ENCODE peak calls at places on chromosomes 13 and 19, in four cellular contexts. Q, M, U and H are unnamed samples.

GRCh38 chr13:99384468-99384867 is 77.3 kb upstream of the GPR183 start:
- DNase-seq in U (no peak), Q (no peak), M (no peak), H (peak; percentile 30)

GRCh38 chr13:98174321-98174720 is 2.7 kb downstream of the RNF113B start:
- DNase-seq in Q (no peak), M (no peak), U (no peak), H (no peak)

GRCh38 chr19:55146648-55147218 is 2.3 kb downstream of the TNNT1 start:
- DNase-seq in Q (peak; percentile 89), M (peak; percentile 70), U (peak; percentile 88), H (peak; percentile 73)

GRCh38 chr13:100666124-100666523 is 8.5 kb downstream of the TMTC4 start:
- DNase-seq in U (no peak), Q (no peak), M (peak; percentile 64), H (no peak)

GRCh38 chr13:95948646-95949045 is 104.6 kb downstream of the UGGT2 start:
- DNase-seq in M (no peak), Q (no peak), U (no peak), H (no peak)

GRCh38 chr13:109093988-109094387 is 464.6 kb downstream of the MYO16 start:
- DNase-seq in U (no peak), M (no peak), Q (no peak), H (no peak)

GRCh38 chr19:6216996-6217751 is 62.6 kb downstream of the MLLT1 start:
- DNase-seq in M (peak; percentile 93), Q (peak; percentile 48), U (peak; percentile 78), H (peak; percentile 17)

GRCh38 chr13:111337206-111337605 is 16.8 kb downstream of the TEX29 start:
- DNase-seq in M (no peak), U (no peak), Q (no peak), H (no peak)

GRCh38 chr19:13034636-13035035 is 39.4 kb downstream of the NFIX start:
- DNase-seq in U (no peak), Q (no peak), M (no peak), H (no peak)

GRCh38 chr19:5137571-5138124 is 168.7 kb downstream of the KDM4B start:
- DNase-seq in Q (peak; percentile 92), M (peak; percentile 69), U (no peak), H (peak; percentile 66)

GRCh38 chr19:8561071-8561764 is 16.0 kb downstream of the MYO1F start:
- DNase-seq in Q (no peak), U (no peak), M (no peak), H (no peak)

GRCh38 chr13:50375792-50376191 is 360.5 kb downstream of the KCNRG start:
- DNase-seq in Q (no peak), U (no peak), M (no peak), H (no peak)

GRCh38 chr13:45269204-45269603 is 68.4 kb upstream of the KCTD4 start:
- DNase-seq in M (no peak), U (no peak), Q (no peak), H (no peak)

GRCh38 chr19:38033658-38034150 is 126.7 kb downstream of the SIPA1L3 start:
- DNase-seq in U (no peak), M (no peak), Q (peak; percentile 53), H (no peak)

GRCh38 chr19:46902402-46902766 is 41.6 kb downstream of the ARHGAP35 start:
- DNase-seq in M (no peak), U (no peak), Q (no peak), H (no peak)

GRCh38 chr13:111909971-111910671 is 156.8 kb upstream of the SOX1 start:
- DNase-seq in Q (no peak), U (no peak), M (no peak), H (peak; percentile 22)

GRCh38 chr19:43699506-43700367 is 16.1 kb upstream of the IRGC start:
- DNase-seq in U (no peak), M (peak; percentile 63), Q (peak; percentile 83), H (peak; percentile 41)

GRCh38 chr13:110340812-110341444 is 33.8 kb downstream of the COL4A2 start:
- DNase-seq in Q (no peak), M (no peak), U (no peak), H (no peak)

GRCh38 chr13:36072536-36072935 is 58.6 kb downstream of the DCLK1 start:
- DNase-seq in Q (no peak), U (no peak), M (no peak), H (no peak)

GRCh38 chr19:3234800-3235199 is 10.3 kb downstream of the CELF5 start:
- DNase-seq in Q (peak; percentile 80), M (peak; percentile 52), U (peak; percentile 53), H (no peak)

GRCh38 chr13:47279956-47280355 is 383.1 kb upstream of the HTR2A start:
- DNase-seq in Q (no peak), U (no peak), M (no peak), H (no peak)

GRCh38 chr13:22735381-22735995 is 445.3 kb upstream of the SGCG start:
- DNase-seq in Q (no peak), M (no peak), U (no peak), H (no peak)

GRCh38 chr13:98581971-98582702 is 5.2 kb upstream of the STK24 start:
- DNase-seq in U (no peak), M (no peak), Q (no peak), H (no peak)

GRCh38 chr19:39031368-39032163 is 783 bp downstream of the FBXO27 start:
- DNase-seq in M (peak; percentile 94), Q (peak; percentile 99), U (peak; percentile 97), H (peak; percentile 99)

GRCh38 chr13:24106429-24106828 is 54.1 kb upstream of the SPATA13 start:
- DNase-seq in U (no peak), Q (no peak), M (no peak), H (no peak)
- TF ChIP-seq TEAD4 in U (no peak), Q (no peak), M (no peak), H (no peak)

GRCh38 chr13:19805765-19806164 is 23.0 kb upstream of the PSPC1 start:
- DNase-seq in U (no peak), M (no peak), Q (no peak), H (no peak)
- TF ChIP-seq TEAD4 in U (no peak), M (no peak), Q (no peak), H (no peak)

DNA sequence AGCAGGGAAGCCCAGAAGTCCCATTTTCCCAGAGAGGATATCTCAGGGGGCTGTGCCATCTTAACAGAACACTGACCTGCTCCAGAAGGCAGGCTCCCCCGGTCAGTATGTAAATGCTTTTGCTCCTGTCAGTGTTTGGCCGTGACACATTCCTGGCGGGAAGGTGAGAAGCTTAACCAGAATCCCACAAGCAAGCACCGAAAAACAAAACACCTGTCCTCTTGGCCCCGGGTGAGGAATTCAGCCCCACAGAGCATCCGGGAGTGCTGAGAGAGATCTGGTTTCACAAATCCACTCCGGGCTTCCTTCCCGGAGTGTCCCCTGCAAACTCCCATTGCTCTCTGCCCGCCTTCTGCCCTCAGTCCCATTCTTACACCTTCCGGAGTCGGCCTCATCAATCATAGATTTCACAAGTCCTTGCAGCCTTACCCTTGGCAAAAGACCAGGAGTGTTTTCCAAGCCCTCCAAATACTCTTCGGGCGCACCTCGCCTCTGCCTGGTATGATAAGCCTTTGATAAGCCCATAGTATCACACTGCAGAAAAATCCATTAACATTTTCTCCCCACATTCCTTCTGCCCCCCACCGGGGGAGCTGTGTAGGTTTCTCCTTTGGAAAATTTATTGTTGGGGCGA is 12.2 kb downstream of the TPM4 start:
- DNase-seq in M (no peak), Q (no peak), U (peak; percentile 34), H (no peak)
- TF ChIP-seq TEAD4 in M (no peak), Q (no peak), U (no peak), H (no peak)

DNA sequence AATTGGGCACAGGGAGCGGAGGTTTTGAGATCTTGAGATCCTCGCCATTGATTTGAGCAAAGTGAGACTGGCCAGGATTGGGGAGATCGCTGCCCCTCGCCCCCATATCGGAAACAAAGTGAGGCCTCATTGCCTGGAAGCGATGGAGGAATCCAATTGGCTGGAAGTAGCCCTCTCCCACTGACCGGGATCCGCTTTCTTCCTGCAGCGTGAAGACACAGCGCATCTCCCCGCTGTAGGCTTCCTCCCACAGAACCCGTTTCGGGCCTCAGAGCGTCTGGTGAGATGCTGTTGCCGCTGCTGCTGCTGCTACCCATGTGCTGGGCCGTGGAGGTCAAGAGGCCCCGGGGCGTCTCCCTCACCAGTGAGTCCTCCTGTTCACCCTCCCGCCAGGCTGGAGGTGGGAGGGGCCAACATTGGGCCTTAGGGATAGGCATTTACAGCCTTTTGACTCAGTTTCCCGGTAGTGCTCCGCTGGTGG is 438 bp downstream of the PRKCSH start:
- DNase-seq in M (peak; percentile 53), Q (no peak), U (peak; percentile 69), H (no peak)
- TF ChIP-seq TEAD4 in M (no peak), Q (no peak), U (no peak), H (no peak)